ENCODE peak calls at places on chromosome 6, in seven cellular contexts. One of them, this sample, is unnamed.

GRCh38 chr6:139582956-139583355 is 208.5 kb upstream of the CITED2 start:
- DNase-seq in ELR: peak
- DNase-seq in H7: no peak
- DNase-seq in mesothelial cell of epicardium: no peak
- DNase-seq in mucosa of descending colon: no peak
- DNase-seq in epithelial cell of esophagus: no peak
- DNase-seq in body of pancreas: no peak
- DNase-seq in this sample: no peak

GRCh38 chr6:137224890-137225198 is 5.7 kb upstream of the IFNGR1 start:
- DNase-seq in ELR: no peak
- DNase-seq in H7: no peak
- DNase-seq in mesothelial cell of epicardium: no peak
- DNase-seq in mucosa of descending colon: no peak
- DNase-seq in epithelial cell of esophagus: no peak
- DNase-seq in body of pancreas: no peak
- DNase-seq in this sample: peak

GRCh38 chr6:161890133-161890833 is 616.4 kb upstream of the AGPAT4 start:
- DNase-seq in ELR: no peak
- DNase-seq in H7: no peak
- DNase-seq in mesothelial cell of epicardium: no peak
- DNase-seq in mucosa of descending colon: no peak
- DNase-seq in epithelial cell of esophagus: no peak
- DNase-seq in body of pancreas: no peak
- DNase-seq in this sample: no peak

GRCh38 chr6:100946021-100946540 is 65.0 kb upstream of the ASCC3 start:
- DNase-seq in ELR: no peak
- DNase-seq in H7: no peak
- DNase-seq in mesothelial cell of epicardium: no peak
- DNase-seq in mucosa of descending colon: no peak
- DNase-seq in epithelial cell of esophagus: no peak
- DNase-seq in body of pancreas: no peak
- DNase-seq in this sample: no peak

GRCh38 chr6:139135578-139136545 is 982 bp downstream of the HECA start:
- DNase-seq in ELR: peak
- DNase-seq in H7: peak
- DNase-seq in mesothelial cell of epicardium: peak
- DNase-seq in mucosa of descending colon: peak
- DNase-seq in epithelial cell of esophagus: peak
- DNase-seq in body of pancreas: peak
- DNase-seq in this sample: peak

GRCh38 chr6:163418273-163419029 is 3.9 kb downstream of the QKI start:
- DNase-seq in ELR: no peak
- DNase-seq in H7: no peak
- DNase-seq in mesothelial cell of epicardium: no peak
- DNase-seq in mucosa of descending colon: no peak
- DNase-seq in epithelial cell of esophagus: no peak
- DNase-seq in body of pancreas: no peak
- DNase-seq in this sample: no peak

GRCh38 chr6:162856885-162857284 is 129.1 kb downstream of the PACRG start:
- DNase-seq in ELR: peak
- DNase-seq in H7: peak
- DNase-seq in mesothelial cell of epicardium: no peak
- DNase-seq in mucosa of descending colon: peak
- DNase-seq in epithelial cell of esophagus: peak
- DNase-seq in body of pancreas: peak
- DNase-seq in this sample: no peak

GRCh38 chr6:25714765-25715164 is 39.8 kb upstream of the SLC17A4 start:
- DNase-seq in ELR: peak
- DNase-seq in H7: no peak
- DNase-seq in mesothelial cell of epicardium: no peak
- DNase-seq in mucosa of descending colon: no peak
- DNase-seq in epithelial cell of esophagus: no peak
- DNase-seq in body of pancreas: no peak
- DNase-seq in this sample: no peak